ENCODE peak calls at places on chromosome 4, in four cellular contexts. D, F, O and L are unnamed samples.

GRCh38 chr4:4855293-4856070 is 4.0 kb upstream of the MSX1 start:
- DNase-seq in D (no peak), F (no peak), O (no peak), L (no peak)

GRCh38 chr4:145909773-145910172 is 28.9 kb downstream of the ZNF827 start:
- DNase-seq in D (no peak), F (no peak), O (no peak), L (no peak)

GRCh38 chr4:88672987-88673386 is 24.6 kb downstream of the NAP1L5 start:
- DNase-seq in D (peak), F (peak), O (no peak), L (peak)

GRCh38 chr4:101277661-101278060 is 69.7 kb downstream of the PPP3CA start:
- DNase-seq in D (no peak), F (no peak), O (no peak), L (no peak)

GRCh38 chr4:38673109-38673978 is 9.3 kb downstream of the KLF3 start:
- DNase-seq in D (peak), F (peak), O (no peak), L (no peak)

GRCh38 chr4:10737335-10737734 is 52.8 kb upstream of the CLNK start:
- DNase-seq in D (no peak), F (no peak), O (no peak), L (no peak)

GRCh38 chr4:6054162-6054922 is 36.1 kb upstream of the C4orf50 start:
- DNase-seq in D (no peak), F (no peak), O (no peak), L (no peak)

GRCh38 chr4:165398570-165398969 is 19.8 kb downstream of the CPE start:
- DNase-seq in D (no peak), F (no peak), O (no peak), L (peak)

DNA sequence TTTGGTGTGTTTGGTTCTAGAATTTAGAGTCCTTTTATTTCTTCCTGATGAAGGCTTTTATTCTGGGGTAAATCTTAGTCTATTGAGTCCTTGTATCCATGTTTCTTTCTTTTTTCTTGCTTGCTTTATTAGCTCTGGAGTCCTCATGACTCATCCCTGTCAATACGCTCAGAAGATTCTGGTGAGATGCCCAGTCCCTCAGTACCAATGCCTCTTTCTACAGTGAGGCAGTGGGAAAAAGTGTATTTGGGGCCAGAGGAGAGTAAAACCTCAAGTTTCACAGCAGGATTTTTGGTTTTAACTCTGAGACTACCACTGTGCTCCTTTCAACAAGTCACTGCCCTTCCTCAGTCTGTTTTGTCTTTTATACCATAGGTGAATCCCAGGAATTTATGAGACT is 368.0 kb downstream of the GBA3 start:
- DNase-seq in D (no peak), F (no peak), O (no peak), L (no peak)
- TF ChIP-seq FOXM1 in D (no peak), F (no peak), O (no peak), L (no peak)

DNA sequence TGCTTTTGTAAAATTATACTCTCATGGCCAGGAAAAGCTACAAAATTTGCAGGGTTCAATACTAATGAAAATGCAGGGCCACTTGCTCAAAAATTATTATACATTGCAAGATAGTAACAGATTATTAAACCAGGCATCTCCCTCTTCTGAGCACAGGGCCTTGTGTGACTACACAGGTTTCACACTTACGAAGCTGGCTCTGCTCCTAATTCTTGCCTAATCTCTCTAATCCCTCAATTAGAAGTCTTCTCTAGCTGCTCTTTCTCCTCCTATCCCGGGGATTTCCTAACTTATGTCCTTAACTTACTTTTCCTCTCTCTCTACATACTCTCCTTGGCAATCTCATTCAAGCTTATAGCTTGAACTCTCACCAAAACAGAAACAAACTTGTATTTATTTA is 168.3 kb downstream of the AREG start:
- DNase-seq in D (no peak), F (no peak), O (no peak), L (no peak)
- TF ChIP-seq SP1 in D (no peak), F (no peak), O (no peak), L (no peak)

GRCh38 chr4:139656614-139657486 is 8.8 kb upstream of the MGST2 start:
- DNase-seq in D (peak), F (peak), O (no peak), L (peak)
- TF ChIP-seq FOXK2 in D (no peak), F (no peak), O (no peak), L (no peak)

GRCh38 chr4:176824645-176825366 is 32.1 kb upstream of the VEGFC start:
- DNase-seq in D (no peak), F (no peak), O (no peak), L (no peak)
- TF ChIP-seq FOXM1 in D (no peak), F (no peak), O (no peak), L (no peak)

GRCh38 chr4:134144337-134144736 is 57.3 kb downstream of the PABPC4L start:
- DNase-seq in D (no peak), F (no peak), O (no peak), L (no peak)

GRCh38 chr4:134145369-134145768 is 56.2 kb downstream of the PABPC4L start:
- DNase-seq in D (no peak), F (no peak), O (no peak), L (no peak)

DNA sequence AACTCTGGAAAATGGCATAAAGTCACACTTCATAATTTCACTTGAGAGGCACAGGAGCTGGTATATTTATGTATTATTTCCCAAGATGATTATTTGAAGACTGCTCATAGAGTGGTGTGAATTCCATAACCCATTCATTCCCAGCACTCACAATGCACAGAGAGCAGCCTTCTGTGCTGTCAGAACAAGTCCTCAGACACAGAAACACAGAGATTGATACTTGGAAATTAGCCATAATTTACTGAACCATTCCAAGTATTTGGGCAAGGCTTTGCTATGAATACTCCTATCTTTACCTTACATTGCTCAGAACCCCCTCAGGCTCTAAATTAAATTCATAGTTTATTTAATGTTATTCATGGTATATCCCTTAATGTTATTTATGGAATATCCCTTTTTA is 53.6 kb downstream of the PABPC4L start:
- DNase-seq in D (no peak), F (no peak), O (no peak), L (no peak)
- TF ChIP-seq SP1 in D (no peak), F (no peak), O (no peak), L (no peak)

GRCh38 chr4:186161138-186161537 is 30.2 kb upstream of the CYP4V2 start:
- DNase-seq in D (no peak), F (no peak), O (peak), L (no peak)
- TF ChIP-seq FOXK2 in D (no peak), F (no peak), O (no peak), L (no peak)

DNA sequence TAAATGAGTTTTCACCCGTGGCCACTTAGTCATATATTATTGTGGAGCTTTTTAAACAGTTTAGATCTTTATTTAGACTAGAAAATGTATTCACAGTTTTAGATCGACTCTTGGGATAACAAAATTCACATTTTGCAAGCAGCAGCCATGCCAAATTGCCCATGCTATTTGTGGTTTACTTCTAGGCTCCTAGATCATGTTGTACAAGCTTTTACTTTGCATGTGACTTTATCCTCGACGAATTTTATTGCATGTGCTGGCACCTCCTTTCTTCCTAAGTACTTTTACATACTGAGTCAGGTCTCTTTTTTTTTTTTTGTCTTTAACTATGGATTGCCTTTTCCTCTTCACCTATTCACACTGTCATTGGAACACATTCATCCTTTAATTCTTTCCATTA is 23.2 kb downstream of the BBS12 start:
- DNase-seq in D (no peak), F (no peak), O (no peak), L (no peak)
- TF ChIP-seq FOXM1 in D (no peak), F (no peak), O (no peak), L (no peak)

DNA sequence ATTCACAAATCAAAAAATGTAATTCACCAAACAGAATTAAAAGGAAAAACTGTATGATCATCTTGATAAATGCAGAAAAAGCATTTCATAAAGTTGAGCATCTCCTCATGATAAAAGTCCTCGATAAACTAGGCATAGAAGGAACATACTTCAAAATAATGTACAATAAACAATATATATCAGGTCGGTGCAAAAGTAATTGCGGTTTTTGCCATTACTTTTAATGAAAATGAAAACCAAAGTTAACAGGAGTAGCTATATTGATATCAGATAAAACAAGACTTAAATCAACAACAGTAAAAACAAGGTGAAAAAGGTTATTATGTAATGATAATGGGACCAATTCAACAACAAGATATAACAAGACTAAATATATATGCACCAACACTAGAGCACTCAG is 372.1 kb downstream of the RAB28 start:
- DNase-seq in D (no peak), F (no peak), O (no peak), L (no peak)
- TF ChIP-seq SP1 in D (no peak), F (no peak), O (no peak), L (no peak)

GRCh38 chr4:76980280-76980679 is 30.7 kb downstream of the SEPTIN11 start:
- DNase-seq in D (no peak), F (no peak), O (no peak), L (no peak)

GRCh38 chr4:76979236-76979635 is 29.7 kb downstream of the SEPTIN11 start:
- DNase-seq in D (no peak), F (no peak), O (no peak), L (no peak)

GRCh38 chr4:76977113-76977512 is 27.6 kb downstream of the SEPTIN11 start:
- DNase-seq in D (no peak), F (no peak), O (no peak), L (no peak)

GRCh38 chr4:76974150-76974549 is 24.6 kb downstream of the SEPTIN11 start:
- DNase-seq in D (no peak), F (no peak), O (no peak), L (no peak)

DNA sequence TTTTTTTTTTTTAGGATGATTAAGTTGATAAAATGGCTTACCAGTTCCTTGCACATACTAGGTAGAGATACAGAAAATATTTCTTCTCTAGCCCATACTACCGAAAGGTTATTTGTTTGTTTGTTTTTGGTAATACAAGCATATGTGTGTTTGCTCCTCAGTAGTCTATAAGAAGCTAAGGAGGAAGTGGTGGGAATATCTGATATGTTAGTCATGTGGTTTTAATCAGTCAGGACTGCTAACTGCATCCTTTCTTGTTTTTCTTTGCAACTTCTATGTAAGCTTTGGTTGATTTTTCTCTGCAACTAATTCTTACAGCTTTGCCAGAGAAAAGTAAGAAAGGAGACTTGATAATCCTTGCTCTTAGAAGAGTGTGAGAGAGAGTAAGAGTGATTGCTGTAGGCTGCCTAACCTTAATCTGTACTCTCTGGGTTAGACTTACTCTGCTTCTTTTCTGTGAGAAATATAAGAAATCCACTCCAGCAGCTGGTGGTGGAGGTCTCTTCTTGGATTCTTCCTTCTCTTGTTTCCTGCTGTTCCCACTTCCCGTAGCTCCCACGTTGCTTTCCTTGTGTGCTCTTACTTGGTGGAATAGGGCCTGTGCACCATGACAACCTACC is 28.3 kb downstream of the SEPTIN11 start:
- DNase-seq in D (no peak), F (no peak), O (no peak), L (no peak)
- TF ChIP-seq FOXK2 in D (no peak), F (no peak), O (no peak), L (no peak)

GRCh38 chr4:121728066-121728465 is 31.3 kb upstream of the ANXA5 start:
- DNase-seq in D (no peak), F (peak), O (no peak), L (no peak)

GRCh38 chr4:121724671-121725070 is 27.9 kb upstream of the ANXA5 start:
- DNase-seq in D (no peak), F (no peak), O (no peak), L (no peak)

GRCh38 chr4:121728798-121729226 is 32.0 kb upstream of the ANXA5 start:
- DNase-seq in D (no peak), F (no peak), O (no peak), L (no peak)

GRCh38 chr4:121721700-121722099 is 24.9 kb upstream of the ANXA5 start:
- DNase-seq in D (no peak), F (no peak), O (no peak), L (no peak)

DNA sequence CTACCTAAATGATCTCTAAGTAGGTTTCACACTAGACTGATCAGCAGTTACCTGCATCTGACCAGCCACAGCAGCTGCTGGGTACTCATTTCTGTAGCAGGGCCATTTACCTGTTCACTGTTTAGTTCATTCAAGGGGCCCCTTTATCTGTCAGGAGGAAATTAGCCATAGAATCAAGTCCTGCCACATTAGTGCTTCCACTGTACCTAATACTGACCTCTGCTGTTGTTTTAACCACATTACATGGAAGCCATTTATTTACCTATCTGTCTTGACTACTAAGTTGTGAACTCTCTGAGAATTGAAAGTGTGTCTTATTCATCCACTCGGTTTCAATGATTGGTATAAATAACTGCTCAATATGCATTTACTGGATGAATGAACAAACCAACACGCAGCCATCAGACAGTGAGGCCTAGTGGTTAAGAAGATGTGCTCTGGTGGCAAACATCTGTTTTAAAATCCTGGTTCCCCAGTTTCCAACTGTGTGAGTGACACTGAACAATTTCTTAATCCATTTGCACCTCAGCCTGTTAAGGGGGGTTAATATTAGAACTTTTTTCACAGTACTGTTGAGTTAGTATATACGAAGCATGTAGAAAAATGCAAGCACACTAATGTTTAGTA is 30.0 kb upstream of the ANXA5 start:
- DNase-seq in D (peak), F (peak), O (peak), L (peak)
- TF ChIP-seq FOXM1 in D (no peak), F (no peak), O (no peak), L (no peak)